ENCODE peak calls at places on chromosomes 2 and 18, in six cellular contexts. One of them, this sample, is unnamed.

GRCh38 chr2:142531375-142531774 is 346.1 kb upstream of the KYNU start:
- DNase-seq in HCT116: peak
- DNase-seq in A549: peak
- DNase-seq in endothelial cell of umbilical vein: no peak
- DNase-seq in GM23248: no peak
- DNase-seq in lung: no peak
- DNase-seq in this sample: no peak

GRCh38 chr2:239375278-239376061 is 25.4 kb downstream of the HDAC4 start:
- DNase-seq in GM23248: no peak
- DNase-seq in HCT116: no peak
- DNase-seq in lung: no peak
- DNase-seq in endothelial cell of umbilical vein: no peak
- DNase-seq in A549: peak
- DNase-seq in this sample: no peak

GRCh38 chr2:234300393-234300792 is 196.5 kb downstream of the ARL4C start:
- DNase-seq in A549: no peak
- DNase-seq in HCT116: no peak
- DNase-seq in lung: no peak
- DNase-seq in GM23248: no peak
- DNase-seq in endothelial cell of umbilical vein: no peak
- DNase-seq in this sample: no peak

GRCh38 chr2:72144412-72144745 is 3.3 kb downstream of the CYP26B1 start:
- DNase-seq in A549: no peak
- DNase-seq in endothelial cell of umbilical vein: no peak
- DNase-seq in lung: no peak
- DNase-seq in GM23248: no peak
- DNase-seq in HCT116: no peak
- DNase-seq in this sample: no peak

GRCh38 chr2:205686231-205687017 is 4.1 kb downstream of the NRP2 start:
- DNase-seq in GM23248: peak
- DNase-seq in HCT116: no peak
- DNase-seq in lung: no peak
- DNase-seq in A549: no peak
- DNase-seq in endothelial cell of umbilical vein: peak
- DNase-seq in this sample: no peak

GRCh38 chr2:131673400-131674173 is 145.9 kb downstream of the CCDC74A start:
- DNase-seq in lung: peak
- DNase-seq in GM23248: peak
- DNase-seq in endothelial cell of umbilical vein: peak
- DNase-seq in A549: peak
- DNase-seq in HCT116: peak
- DNase-seq in this sample: no peak

GRCh38 chr2:239257511-239257937 is 143.3 kb downstream of the HDAC4 start:
- DNase-seq in lung: no peak
- DNase-seq in GM23248: peak
- DNase-seq in A549: no peak
- DNase-seq in HCT116: peak
- DNase-seq in endothelial cell of umbilical vein: peak
- DNase-seq in this sample: no peak

GRCh38 chr2:200266406-200266805 is 40.1 kb upstream of the SPATS2L start:
- DNase-seq in endothelial cell of umbilical vein: no peak
- DNase-seq in lung: no peak
- DNase-seq in HCT116: no peak
- DNase-seq in GM23248: no peak
- DNase-seq in A549: no peak
- DNase-seq in this sample: no peak

GRCh38 chr2:33115196-33115595 is 168.4 kb downstream of the LTBP1 start:
- DNase-seq in HCT116: no peak
- DNase-seq in endothelial cell of umbilical vein: no peak
- DNase-seq in lung: no peak
- DNase-seq in A549: no peak
- DNase-seq in GM23248: no peak
- DNase-seq in this sample: no peak

GRCh38 chr2:72952110-72952823 is 34.9 kb downstream of the EMX1 start:
- DNase-seq in GM23248: no peak
- DNase-seq in A549: no peak
- DNase-seq in endothelial cell of umbilical vein: no peak
- DNase-seq in lung: no peak
- DNase-seq in HCT116: no peak
- DNase-seq in this sample: no peak

GRCh38 chr18:57087985-57088384 is 58.9 kb upstream of the BOD1L2 start:
- DNase-seq in A549: no peak
- DNase-seq in GM23248: no peak
- DNase-seq in HCT116: peak
- DNase-seq in endothelial cell of umbilical vein: no peak
- DNase-seq in lung: no peak
- DNase-seq in this sample: peak

GRCh38 chr18:13425357-13426095 is 207.0 kb downstream of the LDLRAD4 start:
- DNase-seq in GM23248: no peak
- DNase-seq in HCT116: no peak
- DNase-seq in lung: no peak
- DNase-seq in endothelial cell of umbilical vein: no peak
- DNase-seq in A549: no peak
- DNase-seq in this sample: no peak

DNA sequence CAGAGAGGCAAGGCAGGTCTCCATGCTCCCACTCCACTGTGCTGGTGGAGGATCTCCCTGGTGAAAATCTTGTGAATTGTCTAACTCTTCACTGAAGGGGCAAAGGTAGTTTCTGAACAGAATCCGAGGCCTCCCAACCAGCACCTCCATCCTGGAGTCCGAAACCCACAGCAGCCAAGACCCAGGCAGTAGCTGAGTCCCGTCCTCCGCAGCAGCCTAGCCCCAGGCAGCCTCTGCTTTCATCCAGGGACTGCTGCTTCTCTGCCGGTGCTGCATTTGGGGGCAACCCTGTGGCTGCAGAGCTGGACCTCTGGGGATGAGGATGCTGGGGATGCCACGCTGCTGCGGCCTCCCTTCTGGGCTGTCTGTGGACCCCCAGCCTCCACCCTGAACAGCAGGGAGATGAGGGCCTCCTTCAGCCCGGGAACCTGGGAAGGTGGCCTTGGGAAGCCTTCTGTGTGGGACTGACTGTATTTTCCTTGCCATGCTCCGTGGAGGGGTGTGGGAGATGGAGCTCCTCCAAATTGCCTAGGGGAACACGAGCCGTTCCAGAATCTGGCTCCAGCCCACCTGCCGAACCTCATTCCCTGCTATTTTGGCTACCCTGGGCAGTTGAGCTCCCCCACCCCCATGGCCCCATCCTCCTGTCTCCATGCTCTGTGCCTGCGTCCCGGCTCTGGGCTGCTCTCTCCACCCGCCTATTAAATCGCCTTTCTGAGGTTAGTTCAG is 48.1 kb downstream of the GREB1 start:
- DNase-seq in GM23248: no peak
- DNase-seq in HCT116: no peak
- DNase-seq in lung: no peak
- DNase-seq in endothelial cell of umbilical vein: no peak
- DNase-seq in A549: no peak
- DNase-seq in this sample: no peak
- H3K4me3 ChIP-seq in GM23248: no peak
- H3K4me3 ChIP-seq in HCT116: no peak
- H3K4me3 ChIP-seq in lung: no peak
- H3K4me3 ChIP-seq in endothelial cell of umbilical vein: no peak
- H3K4me3 ChIP-seq in A549: peak
- H3K4me3 ChIP-seq in this sample: no peak

DNA sequence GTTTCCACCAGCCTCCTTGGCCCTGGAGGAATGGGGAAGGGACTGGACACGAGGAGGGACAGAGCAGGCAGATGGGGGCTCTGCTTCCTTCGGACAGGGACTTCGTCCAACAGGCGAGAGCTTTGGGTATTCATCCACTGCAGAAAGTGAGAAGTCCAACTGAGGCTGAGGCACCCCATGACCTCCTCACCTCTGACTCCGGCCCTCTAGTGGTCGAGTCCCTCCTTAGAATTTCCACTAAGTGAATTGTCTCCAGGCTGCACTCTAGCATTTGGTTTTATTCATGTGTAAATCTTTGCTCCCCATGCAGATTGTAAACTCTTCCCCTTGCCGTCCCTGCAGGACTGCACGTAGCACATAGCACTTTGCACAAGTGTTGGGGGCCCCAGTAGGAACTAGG is 75.6 kb downstream of the TMEM247 start:
- DNase-seq in lung: no peak
- DNase-seq in A549: no peak
- DNase-seq in endothelial cell of umbilical vein: no peak
- DNase-seq in GM23248: no peak
- DNase-seq in HCT116: no peak
- DNase-seq in this sample: no peak
- H3K4me3 ChIP-seq in lung: no peak
- H3K4me3 ChIP-seq in A549: no peak
- H3K4me3 ChIP-seq in endothelial cell of umbilical vein: no peak
- H3K4me3 ChIP-seq in GM23248: no peak
- H3K4me3 ChIP-seq in HCT116: no peak
- H3K4me3 ChIP-seq in this sample: no peak

GRCh38 chr2:75342504-75343175 is 143.3 kb upstream of the TACR1 start:
- DNase-seq in A549: no peak
- DNase-seq in lung: no peak
- DNase-seq in endothelial cell of umbilical vein: no peak
- DNase-seq in HCT116: no peak
- DNase-seq in GM23248: no peak
- DNase-seq in this sample: no peak

GRCh38 chr2:75334076-75334475 is 134.8 kb upstream of the TACR1 start:
- DNase-seq in lung: no peak
- DNase-seq in endothelial cell of umbilical vein: no peak
- DNase-seq in A549: no peak
- DNase-seq in HCT116: no peak
- DNase-seq in GM23248: no peak
- DNase-seq in this sample: no peak

GRCh38 chr2:75337619-75338018 is 138.3 kb upstream of the TACR1 start:
- DNase-seq in GM23248: no peak
- DNase-seq in lung: no peak
- DNase-seq in HCT116: no peak
- DNase-seq in A549: no peak
- DNase-seq in endothelial cell of umbilical vein: no peak
- DNase-seq in this sample: no peak

GRCh38 chr2:75340560-75340959 is 141.2 kb upstream of the TACR1 start:
- DNase-seq in GM23248: peak
- DNase-seq in HCT116: no peak
- DNase-seq in endothelial cell of umbilical vein: no peak
- DNase-seq in lung: no peak
- DNase-seq in A549: no peak
- DNase-seq in this sample: no peak

DNA sequence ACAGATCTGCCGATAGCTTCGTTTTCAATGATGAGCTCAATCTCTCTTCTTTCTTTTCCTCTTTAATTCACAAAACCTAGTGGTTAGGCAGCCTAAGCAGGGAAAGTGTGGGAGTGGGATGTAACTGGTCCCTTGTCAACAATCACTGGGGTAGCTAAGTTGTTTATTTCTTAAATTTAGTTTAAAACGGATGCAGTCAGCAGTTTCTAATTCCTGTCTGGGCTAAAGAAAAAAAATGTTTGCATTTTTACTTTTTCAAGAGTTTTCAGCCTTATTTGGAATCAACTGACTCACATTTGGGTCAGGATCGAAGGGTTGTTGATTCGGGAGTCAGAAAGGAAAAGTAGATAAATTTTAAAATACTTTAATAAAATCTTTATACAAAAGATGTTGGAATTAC is 137.7 kb upstream of the TACR1 start:
- DNase-seq in endothelial cell of umbilical vein: no peak
- DNase-seq in HCT116: no peak
- DNase-seq in A549: no peak
- DNase-seq in GM23248: no peak
- DNase-seq in lung: no peak
- DNase-seq in this sample: no peak
- H3K4me3 ChIP-seq in endothelial cell of umbilical vein: no peak
- H3K4me3 ChIP-seq in HCT116: no peak
- H3K4me3 ChIP-seq in A549: no peak
- H3K4me3 ChIP-seq in GM23248: no peak
- H3K4me3 ChIP-seq in lung: no peak
- H3K4me3 ChIP-seq in this sample: no peak

DNA sequence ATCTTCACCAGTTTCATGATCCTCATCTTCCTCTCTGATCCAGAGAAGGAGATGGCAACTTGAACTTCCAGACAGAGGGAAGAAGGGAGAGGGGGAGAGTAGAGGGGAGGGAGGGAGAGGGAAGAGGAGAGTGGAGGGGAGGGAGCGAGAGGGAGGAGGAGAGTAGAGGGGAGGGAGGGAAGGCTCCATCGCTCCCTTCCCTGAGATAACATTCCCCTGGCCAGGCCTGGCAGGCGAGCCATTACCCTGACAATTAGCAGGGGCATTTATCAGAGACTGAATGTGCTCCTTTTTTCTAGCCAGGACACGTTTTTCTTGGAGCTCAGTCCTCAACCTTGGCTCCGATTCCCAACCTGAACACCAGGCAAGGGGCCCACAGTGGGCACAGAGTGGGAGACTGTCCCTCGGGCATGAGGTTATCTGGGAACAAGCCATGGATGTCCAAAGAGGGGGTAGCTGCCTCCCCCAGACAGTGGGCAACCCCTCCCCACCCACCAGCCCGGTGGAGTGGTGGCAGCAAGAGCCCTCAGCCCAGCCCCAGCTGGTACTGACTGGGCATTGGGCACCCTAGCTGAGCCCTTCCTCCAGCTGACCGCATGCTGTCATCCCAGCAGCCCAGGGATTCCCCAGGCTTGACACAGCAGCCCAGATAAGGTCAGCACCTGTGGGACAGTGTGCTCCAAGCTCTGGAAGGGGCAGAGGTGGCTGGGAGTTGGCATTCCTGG is 81.8 kb downstream of the TNS1 start:
- DNase-seq in HCT116: no peak
- DNase-seq in endothelial cell of umbilical vein: no peak
- DNase-seq in GM23248: peak
- DNase-seq in lung: no peak
- DNase-seq in A549: no peak
- DNase-seq in this sample: no peak
- H3K4me3 ChIP-seq in HCT116: no peak
- H3K4me3 ChIP-seq in endothelial cell of umbilical vein: no peak
- H3K4me3 ChIP-seq in GM23248: no peak
- H3K4me3 ChIP-seq in lung: no peak
- H3K4me3 ChIP-seq in A549: no peak
- H3K4me3 ChIP-seq in this sample: no peak

GRCh38 chr2:30615926-30616325 is 168.9 kb downstream of the LCLAT1 start:
- DNase-seq in endothelial cell of umbilical vein: no peak
- DNase-seq in lung: no peak
- DNase-seq in HCT116: no peak
- DNase-seq in GM23248: no peak
- DNase-seq in A549: no peak
- DNase-seq in this sample: no peak

GRCh38 chr2:30611572-30611971 is 164.5 kb downstream of the LCLAT1 start:
- DNase-seq in endothelial cell of umbilical vein: no peak
- DNase-seq in HCT116: no peak
- DNase-seq in lung: peak
- DNase-seq in A549: no peak
- DNase-seq in GM23248: peak
- DNase-seq in this sample: no peak

GRCh38 chr2:30608643-30609042 is 161.6 kb downstream of the LCLAT1 start:
- DNase-seq in A549: no peak
- DNase-seq in HCT116: no peak
- DNase-seq in lung: no peak
- DNase-seq in endothelial cell of umbilical vein: no peak
- DNase-seq in GM23248: peak
- DNase-seq in this sample: no peak

GRCh38 chr2:30612371-30612770 is 165.3 kb downstream of the LCLAT1 start:
- DNase-seq in endothelial cell of umbilical vein: no peak
- DNase-seq in A549: no peak
- DNase-seq in HCT116: no peak
- DNase-seq in GM23248: no peak
- DNase-seq in lung: no peak
- DNase-seq in this sample: no peak

GRCh38 chr2:30613001-30613400 is 166.0 kb downstream of the LCLAT1 start:
- DNase-seq in HCT116: no peak
- DNase-seq in A549: no peak
- DNase-seq in GM23248: no peak
- DNase-seq in lung: no peak
- DNase-seq in endothelial cell of umbilical vein: no peak
- DNase-seq in this sample: no peak
- H3K4me3 ChIP-seq in HCT116: no peak
- H3K4me3 ChIP-seq in A549: no peak
- H3K4me3 ChIP-seq in GM23248: no peak
- H3K4me3 ChIP-seq in lung: no peak
- H3K4me3 ChIP-seq in endothelial cell of umbilical vein: no peak
- H3K4me3 ChIP-seq in this sample: no peak